ENCODE peak calls at places on chromosome 22, in seven cellular contexts. Z is stimulated activated CD4-positive, alpha-beta T cell treated with anti-CD3 and anti-CD28 coated beads, Interleukin-4, amount 100 ng/mL, for 1 hour; Q is AG09319; J is activated gamma-delta T cell treated with Interleukin-2 at 50 U/mL for 16 hours; L is activated CD4-positive, alpha-beta T cell treated with anti-CD3 and anti-CD28 coated beads, Interleukin-2, amount 50 U/mL, for 48 hours; X is occipital lobe; K is IMR-90. C is an unnamed sample.

GRCh38 chr22:45707605-45708004 is 36.0 kb downstream of the ATXN10 start:
- DNase-seq in Z (no peak), Q (no peak), J (no peak), L (no peak), X (no peak), K (no peak), C (no peak)

GRCh38 chr22:38569181-38569971 is 607 bp downstream of the DMC1 start:
- DNase-seq in Z (no peak), Q (no peak), J (no peak), L (peak), X (no peak), K (no peak), C (no peak)

GRCh38 chr22:20239063-20239950 is 28.8 kb downstream of the RTN4R start:
- DNase-seq in Z (no peak), Q (no peak), J (no peak), L (peak), X (peak), K (peak), C (peak)

GRCh38 chr22:39244073-39244495 is 698 bp downstream of the PDGFB start:
- DNase-seq in Z (no peak), Q (no peak), J (no peak), L (no peak), X (no peak), K (no peak), C (no peak)

GRCh38 chr22:21044931-21045584 is 688 bp upstream of the LRRC74B start:
- DNase-seq in Z (no peak), Q (no peak), J (no peak), L (no peak), X (peak), K (peak), C (no peak)

GRCh38 chr22:20750461-20751184 is 23.3 kb upstream of the SERPIND1 start:
- DNase-seq in Z (peak), Q (peak), J (no peak), L (peak), X (peak), K (peak), C (peak)

GRCh38 chr22:33166206-33166605 is 108.0 kb upstream of the SYN3 start:
- DNase-seq in Z (no peak), Q (no peak), J (no peak), L (no peak), X (no peak), K (no peak), C (no peak)

GRCh38 chr22:41596776-41597634 is 7.4 kb upstream of the PMM1 start:
- DNase-seq in Z (peak), Q (no peak), J (peak), L (peak), X (peak), K (peak), C (peak)

GRCh38 chr22:44359496-44360110 is 46.9 kb upstream of the SHISAL1 start:
- DNase-seq in Z (no peak), Q (no peak), J (no peak), L (no peak), X (no peak), K (no peak), C (no peak)

GRCh38 chr22:48523091-48523490 is 1304.6 kb downstream of the BRD1 start:
- DNase-seq in Z (no peak), Q (no peak), J (no peak), L (no peak), X (no peak), K (no peak), C (no peak)

GRCh38 chr22:50544746-50545253 is 899 bp upstream of the KLHDC7B start:
- DNase-seq in Z (no peak), Q (no peak), J (no peak), L (no peak), X (no peak), K (no peak), C (no peak)

GRCh38 chr22:50729391-50730012 is 8.5 kb upstream of the ACR start:
- DNase-seq in Z (no peak), Q (no peak), J (no peak), L (no peak), X (no peak), K (no peak), C (no peak)

GRCh38 chr22:38963872-38964271 is 6.5 kb downstream of the APOBEC3A start:
- DNase-seq in Z (no peak), Q (no peak), J (no peak), L (no peak), X (no peak), K (no peak), C (no peak)

GRCh38 chr22:27100789-27101188 is 443.4 kb downstream of the MIAT start:
- DNase-seq in Z (no peak), Q (no peak), J (no peak), L (no peak), X (no peak), K (peak), C (no peak)

GRCh38 chr22:27461470-27461869 is 340.1 kb downstream of the MN1 start:
- DNase-seq in Z (no peak), Q (peak), J (no peak), L (no peak), X (no peak), K (peak), C (no peak)

C was measured in immature natural killer cell.